ENCODE peak calls at places on chromosomes 7 and 10, in nine cellular contexts. K, S, U, M, O, J, Y, N and E are unnamed samples. For H3K4me1, the result is how much of the 10 kb centered on the place peaks cover.

GRCh38 chr10:47366731-47367460 is 17.2 kb downstream of the ZNF488 start:
- DNase-seq in K (no peak), S (no peak), U (no peak), M (no peak), O (no peak), J (no peak), Y (no peak), N (no peak), E (no peak)

GRCh38 chr7:115933463-115933862 is 97.1 kb downstream of the TFEC start:
- DNase-seq in K (no peak), S (no peak), U (no peak), M (no peak), O (no peak), J (no peak), Y (no peak), N (no peak), E (no peak)

GRCh38 chr7:78019457-78020130 is 221.0 kb downstream of the PHTF2 start:
- DNase-seq in K (peak), S (peak), U (peak), M (peak), O (peak), J (peak), Y (peak), N (peak), E (peak)

GRCh38 chr7:80859272-80859970 is 59.4 kb downstream of the SEMA3C start:
- DNase-seq in K (no peak), S (peak), U (peak), M (peak), O (peak), J (peak), Y (peak), N (no peak), E (no peak)

GRCh38 chr10:26430641-26431163 is 7.4 kb upstream of the APBB1IP start:
- DNase-seq in K (no peak), S (no peak), U (no peak), M (no peak), O (no peak), J (no peak), Y (no peak), N (peak), E (no peak)

GRCh38 chr10:35635576-35635975 is 6.5 kb downstream of the FZD8 start:
- DNase-seq in K (peak), S (no peak), U (peak), M (no peak), O (peak), J (peak), Y (no peak), N (peak), E (no peak)

GRCh38 chr7:25862254-25862992 is 289.6 kb upstream of the NFE2L3 start:
- DNase-seq in K (peak), S (peak), U (peak), M (peak), O (peak), J (peak), Y (peak), N (peak), E (peak)

GRCh38 chr10:103595933-103596726 is 102.6 kb downstream of the NEURL1 start:
- DNase-seq in K (no peak), S (peak), U (no peak), M (peak), O (no peak), J (no peak), Y (no peak), N (no peak), E (no peak)

GRCh38 chr7:132450188-132450587 is 126.1 kb downstream of the PLXNA4 start:
- DNase-seq in K (no peak), S (no peak), U (no peak), M (no peak), O (no peak), J (no peak), Y (no peak), N (no peak), E (no peak)

GRCh38 chr10:116465541-116465940 is 37.9 kb downstream of the PNLIPRP3 start:
- DNase-seq in K (no peak), S (no peak), U (no peak), M (no peak), O (no peak), J (no peak), Y (no peak), N (no peak), E (no peak)

GRCh38 chr7:142108728-142109505 is 2.6 kb upstream of the MGAM2 start:
- DNase-seq in K (no peak), S (no peak), U (no peak), M (no peak), O (no peak), J (no peak), Y (no peak), N (no peak), E (no peak)

GRCh38 chr10:12438914-12439692 is 89.8 kb downstream of the CAMK1D start:
- DNase-seq in K (no peak), S (no peak), U (no peak), M (no peak), O (no peak), J (no peak), Y (no peak), N (no peak), E (no peak)

GRCh38 chr10:18164093-18164492 is 23.9 kb downstream of the CACNB2 start:
- DNase-seq in K (no peak), S (no peak), U (peak), M (no peak), O (no peak), J (peak), Y (no peak), N (no peak), E (no peak)

GRCh38 chr10:73827346-73828089 is 16.1 kb upstream of the NDST2 start:
- DNase-seq in K (no peak), S (no peak), U (no peak), M (no peak), O (no peak), J (no peak), Y (no peak), N (no peak), E (no peak)

GRCh38 chr10:87817873-87818504 is at the start of gene ATAD1:
- DNase-seq in K (peak), S (peak), U (peak), M (peak), O (peak), J (peak), Y (peak), N (peak), E (peak)

GRCh38 chr10:86263209-86263608 is 103.4 kb downstream of the GRID1 start:
- DNase-seq in K (no peak), S (no peak), U (no peak), M (no peak), O (no peak), J (no peak), Y (no peak), N (no peak), E (no peak)
- H3K4me1 ChIP-seq in K (under half), S (under half), U (under half), M (under half), O (under half), J (under half), Y (under half), N (under half), E (under half)

DNA sequence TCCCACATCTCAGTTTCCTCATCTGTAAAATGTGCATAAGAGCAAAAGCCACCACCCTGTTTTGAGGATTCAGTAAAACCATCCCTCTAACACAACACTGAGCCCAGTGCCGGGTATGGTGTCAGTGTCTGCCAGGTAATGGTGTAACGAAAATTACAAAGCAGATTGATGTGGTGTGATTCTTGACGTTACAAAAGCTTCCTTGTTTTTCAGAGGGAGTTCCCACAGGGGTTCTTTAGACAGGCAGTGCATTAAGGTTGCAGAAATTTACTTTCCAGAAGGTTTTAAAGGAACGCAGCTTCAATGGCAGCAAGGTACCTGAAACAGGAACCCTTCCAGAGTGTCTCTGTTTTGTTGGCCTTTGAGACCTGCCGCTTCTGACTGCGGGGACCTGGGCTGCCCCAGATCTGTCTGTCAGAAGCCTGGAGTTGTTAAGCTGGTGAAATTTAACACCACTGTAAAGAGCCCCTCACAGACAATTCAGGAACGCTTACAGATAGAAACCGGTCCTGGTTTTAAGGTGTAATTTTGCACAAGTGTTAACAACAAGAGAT is 168.3 kb downstream of the CUX1 start:
- DNase-seq in K (no peak), S (no peak), U (no peak), M (no peak), O (no peak), J (no peak), Y (no peak), N (no peak), E (no peak)
- H3K4me1 ChIP-seq in K (under half), S (under half), U (under half), M (under half), O (under half), J (under half), Y (under half), N (under half), E (under half)

DNA sequence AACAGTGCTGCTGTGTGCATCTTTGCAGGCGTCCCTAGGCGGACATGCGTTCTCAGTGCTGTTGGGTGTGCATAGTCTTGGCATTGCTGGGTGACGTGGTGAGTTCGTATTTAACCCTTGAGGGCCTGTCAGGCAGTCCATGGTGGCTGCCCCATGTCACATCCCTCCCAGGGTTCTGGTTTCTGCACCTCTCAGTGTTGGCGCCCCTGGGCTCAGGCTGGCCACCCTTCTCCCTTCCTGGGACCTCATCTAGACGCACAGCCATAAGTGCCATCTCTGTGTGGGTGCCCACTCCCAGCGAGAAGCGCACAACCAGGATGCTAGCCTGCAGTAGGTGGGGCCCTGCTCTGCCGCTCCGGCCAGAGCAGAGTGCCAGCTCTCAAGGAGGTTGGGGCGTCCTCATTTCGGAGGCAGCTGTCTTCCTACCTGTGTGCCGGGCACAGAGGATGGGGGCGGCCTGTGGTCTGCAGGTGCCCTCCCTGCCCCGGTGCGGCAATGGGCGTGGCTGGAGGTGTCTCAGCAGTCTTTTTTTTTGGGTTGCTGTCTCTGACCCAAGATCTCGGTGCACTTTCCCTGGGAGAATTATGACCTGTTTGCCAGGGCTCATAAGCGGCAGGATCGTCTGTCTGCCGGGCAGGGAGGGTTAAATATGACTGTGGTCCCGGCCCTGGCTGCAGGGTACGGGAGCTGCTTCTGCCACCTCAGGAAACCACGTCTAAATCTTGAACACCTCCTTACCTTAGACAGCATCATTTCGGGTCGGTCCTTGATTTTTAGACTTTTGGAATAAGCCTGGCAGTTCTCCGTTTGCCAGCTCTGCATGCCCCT is 6.5 kb downstream of the INPP5A start:
- DNase-seq in K (no peak), S (no peak), U (no peak), M (no peak), O (peak), J (no peak), Y (no peak), N (no peak), E (no peak)
- H3K4me1 ChIP-seq in K (under half), S (under half), U (under half), M (under half), O (under half), J (under half), Y (half or more), N (under half), E (under half)

GRCh38 chr10:120506674-120507073 is 49.6 kb downstream of the PLPP4 start:
- DNase-seq in K (no peak), S (no peak), U (no peak), M (no peak), O (no peak), J (no peak), Y (no peak), N (no peak), E (no peak)
- H3K4me1 ChIP-seq in K (under half), S (under half), U (under half), M (under half), O (under half), J (under half), Y (under half), N (under half), E (under half)

GRCh38 chr10:119302172-119302571 is 94.8 kb downstream of the GRK5 start:
- DNase-seq in K (no peak), S (no peak), U (no peak), M (no peak), O (no peak), J (no peak), Y (no peak), N (no peak), E (no peak)

GRCh38 chr10:119303886-119304285 is 96.5 kb downstream of the GRK5 start:
- DNase-seq in K (no peak), S (no peak), U (no peak), M (no peak), O (no peak), J (no peak), Y (no peak), N (no peak), E (no peak)

GRCh38 chr10:119304541-119304940 is 97.2 kb downstream of the GRK5 start:
- DNase-seq in K (no peak), S (no peak), U (no peak), M (no peak), O (no peak), J (no peak), Y (no peak), N (no peak), E (no peak)

GRCh38 chr10:119301397-119301796 is 94.0 kb downstream of the GRK5 start:
- DNase-seq in K (no peak), S (peak), U (peak), M (no peak), O (peak), J (no peak), Y (no peak), N (peak), E (no peak)

DNA sequence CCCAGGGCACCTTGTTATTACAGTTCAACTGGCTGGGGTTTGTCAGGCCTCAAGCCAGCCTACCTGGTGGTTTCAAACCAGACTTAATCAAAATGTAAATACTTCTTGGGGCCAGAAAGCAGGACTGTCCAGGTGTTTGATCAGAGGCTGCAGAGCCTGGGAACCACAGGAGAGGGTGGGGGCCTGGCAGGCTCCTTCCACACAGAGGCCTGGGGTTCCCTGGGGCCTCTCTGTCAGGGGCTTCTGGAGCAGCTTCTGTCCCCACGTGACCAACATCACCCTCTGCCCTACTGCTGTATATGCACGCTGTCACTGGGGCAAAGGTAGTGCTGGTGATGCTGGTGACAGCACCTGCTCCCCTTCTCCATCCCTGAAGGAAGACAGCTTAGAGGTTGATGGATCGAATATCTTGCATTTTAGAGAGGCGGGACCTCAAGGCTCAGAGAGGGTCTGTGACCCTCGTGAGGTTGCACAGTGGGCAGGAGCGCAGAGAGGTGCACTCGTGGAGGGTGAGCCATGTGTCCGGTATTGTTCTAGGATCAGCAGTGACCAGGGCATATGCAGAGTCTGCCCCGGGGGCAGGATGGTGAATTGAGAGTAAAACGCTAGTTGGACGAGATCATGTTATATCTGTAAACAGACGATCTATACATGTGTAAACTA is 95.4 kb downstream of the GRK5 start:
- DNase-seq in K (no peak), S (no peak), U (no peak), M (no peak), O (no peak), J (no peak), Y (no peak), N (no peak), E (peak)
- H3K4me1 ChIP-seq in K (under half), S (under half), U (under half), M (under half), O (under half), J (under half), Y (half or more), N (half or more), E (under half)

GRCh38 chr7:138243430-138243829 is 167.2 kb downstream of the AKR1D1 start:
- DNase-seq in K (peak), S (no peak), U (no peak), M (no peak), O (peak), J (peak), Y (no peak), N (no peak), E (no peak)
- H3K4me1 ChIP-seq in K (under half), S (under half), U (under half), M (under half), O (under half), J (under half), Y (under half), N (under half), E (under half)